ENCODE peak calls at places on chromosomes 16 and 17, in four cellular contexts. X is psoas muscle, K is body of pancreas, H is heart left ventricle. D is an unnamed sample. For H3K4me1, the result is how much of the 10 kb centered on the place peaks cover.

GRCh38 chr16:67026570-67026969 is 2.4 kb upstream of the CBFB start:
- DNase-seq in H (no peak), K (no peak), X (no peak), D (no peak)

GRCh38 chr17:74604200-74604599 is 12.1 kb upstream of the CD300LD start:
- DNase-seq in H (no peak), K (no peak), X (no peak), D (no peak)

GRCh38 chr16:87854053-87854906 is 15.0 kb downstream of the SLC7A5 start:
- DNase-seq in X (no peak), H (no peak), K (no peak), D (peak)

GRCh38 chr17:66461343-66461995 is 159.1 kb downstream of the PRKCA start:
- DNase-seq in K (no peak), X (no peak), H (no peak), D (no peak)

GRCh38 chr17:37447641-37448040 is 41.0 kb downstream of the TADA2A start:
- DNase-seq in X (no peak), H (no peak), K (no peak), D (no peak)

GRCh38 chr17:73363788-73364522 is 52.2 kb upstream of the CDC42EP4 start:
- DNase-seq in H (no peak), K (peak), X (no peak), D (no peak)

GRCh38 chr16:8846401-8846932 is 22.3 kb downstream of the CARHSP1 start:
- DNase-seq in H (no peak), X (no peak), K (no peak), D (no peak)

GRCh38 chr16:49348408-49349176 is 25.0 kb upstream of the C16orf78 start:
- DNase-seq in K (no peak), H (no peak), X (no peak), D (no peak)

GRCh38 chr16:57689772-57690558 is 4.6 kb upstream of the DRC7 start:
- DNase-seq in K (no peak), X (no peak), H (no peak), D (no peak)

GRCh38 chr17:40018211-40019121 is 3.2 kb downstream of the CSF3 start:
- DNase-seq in X (peak), K (no peak), H (peak), D (no peak)

GRCh38 chr17:75152523-75152922 is 1.8 kb downstream of the JPT1 start:
- DNase-seq in K (no peak), X (no peak), H (no peak), D (no peak)

GRCh38 chr17:15343749-15344148 is 2.4 kb upstream of the TEKT3 start:
- DNase-seq in X (no peak), K (no peak), H (no peak), D (no peak)

GRCh38 chr17:17581509-17581908 is 10.0 kb downstream of the PEMT start:
- DNase-seq in H (peak), X (no peak), K (no peak), D (no peak)

GRCh38 chr16:11016993-11017392 is 72.6 kb downstream of the CLEC16A start:
- DNase-seq in H (peak), K (peak), X (peak), D (peak)

GRCh38 chr16:67767953-67768352 is 38.4 kb downstream of the RANBP10 start:
- DNase-seq in X (no peak), K (no peak), H (no peak), D (no peak)

DNA sequence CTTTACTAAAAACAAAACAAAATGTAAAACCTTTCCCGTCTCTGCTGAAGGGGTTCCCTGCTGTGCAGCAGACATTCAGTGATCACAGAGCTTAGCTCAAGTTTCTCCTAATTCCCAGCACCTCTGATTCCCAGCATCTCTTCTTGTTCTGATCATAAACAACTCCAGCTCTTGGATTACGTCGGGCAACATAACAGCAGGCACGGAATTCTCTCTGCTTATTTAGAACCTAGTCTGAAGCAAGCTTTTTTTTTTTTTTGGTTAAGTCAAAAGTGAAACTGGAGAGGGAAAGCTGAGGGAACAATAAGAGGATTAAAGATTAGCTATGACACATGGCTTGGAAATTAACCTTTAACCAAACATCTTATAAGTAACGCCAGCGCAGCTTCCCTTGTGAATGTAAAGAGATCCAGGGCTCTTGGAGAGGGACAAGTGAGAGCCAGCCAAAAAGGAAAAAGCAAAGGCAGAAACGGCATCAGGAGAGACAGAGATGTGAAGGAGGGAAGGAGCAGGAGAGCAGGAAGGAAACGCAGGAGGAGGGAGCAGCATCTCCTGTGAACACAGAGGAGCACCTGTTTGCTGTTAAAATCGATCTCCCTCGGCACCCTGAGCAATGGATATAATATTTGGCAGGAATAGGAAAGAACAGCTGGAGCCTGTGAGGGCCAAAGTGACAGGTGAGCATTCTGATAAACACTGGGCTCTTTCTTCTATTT is at the start of gene BCO1:
- DNase-seq in X (no peak), H (no peak), K (peak), D (peak)
- H3K4me3 ChIP-seq in X (peak), H (peak), K (no peak), D (no peak)

GRCh38 chr17:80783971-80784370 is 207.7 kb upstream of the CHMP6 start:
- DNase-seq in H (no peak), K (no peak), X (no peak), D (no peak)
- H3K4me1 ChIP-seq in H (under half), K (under half), X (under half), D (under half)

DNA sequence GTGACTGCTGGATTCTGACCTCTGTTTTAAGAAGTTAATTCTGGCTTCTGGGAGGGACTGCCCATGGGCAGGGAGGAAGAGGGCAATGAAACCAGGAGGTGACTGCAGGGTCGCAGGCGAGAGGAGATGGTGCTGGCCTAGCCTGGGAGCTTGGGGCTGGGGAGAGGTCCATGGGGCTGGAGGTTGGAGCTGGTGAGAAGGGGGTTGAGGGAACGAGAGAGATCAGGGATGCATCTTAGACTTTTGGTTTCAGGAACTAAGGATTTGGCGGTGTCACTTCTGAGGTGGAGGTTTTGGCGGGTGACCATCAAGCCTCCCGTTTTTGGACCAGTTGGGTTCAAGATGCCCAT is 64.6 kb downstream of the NKD1 start:
- DNase-seq in X (no peak), K (no peak), H (no peak), D (no peak)
- H3K4me3 ChIP-seq in X (no peak), K (no peak), H (no peak), D (no peak)

DNA sequence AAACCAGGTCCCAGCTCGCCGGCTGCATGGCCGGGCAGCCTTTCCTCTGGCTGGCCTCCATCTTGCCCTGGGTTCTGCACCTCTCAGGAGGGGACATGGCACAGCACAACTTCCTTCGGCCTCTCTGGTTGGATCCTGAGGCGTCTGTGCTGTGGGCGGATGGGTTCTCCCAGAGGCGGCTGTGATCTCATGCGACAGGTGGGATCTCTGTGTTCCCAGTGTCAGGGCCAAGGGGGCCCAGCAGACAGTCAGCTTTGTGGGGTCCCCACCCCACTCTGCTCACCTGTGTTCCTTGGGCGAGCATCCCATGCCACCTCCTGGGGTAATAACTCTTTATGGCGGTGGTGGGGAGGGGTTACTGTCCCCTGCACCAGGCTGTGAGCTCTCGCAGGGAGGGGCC is 35.8 kb downstream of the FA2H start:
- DNase-seq in H (no peak), K (no peak), X (no peak), D (no peak)
- H3K4me1 ChIP-seq in H (under half), K (under half), X (under half), D (under half)

GRCh38 chr17:27525836-27526235 is 69.6 kb downstream of the KSR1 start:
- DNase-seq in H (no peak), K (no peak), X (no peak), D (no peak)

GRCh38 chr17:27529230-27529796 is 73.1 kb downstream of the KSR1 start:
- DNase-seq in K (peak), X (no peak), H (no peak), D (no peak)

GRCh38 chr17:27525316-27525715 is 69.1 kb downstream of the KSR1 start:
- DNase-seq in K (no peak), H (no peak), X (no peak), D (no peak)

GRCh38 chr17:27524594-27524993 is 68.3 kb downstream of the KSR1 start:
- DNase-seq in K (no peak), X (no peak), H (no peak), D (no peak)

GRCh38 chr17:27526603-27527002 is 70.4 kb downstream of the KSR1 start:
- DNase-seq in K (peak), X (peak), H (no peak), D (peak)
- H3K4me3 ChIP-seq in K (no peak), X (no peak), H (no peak), D (no peak)

GRCh38 chr16:80041399-80041798 is 440.9 kb upstream of the MAF start:
- DNase-seq in K (no peak), X (no peak), H (no peak), D (no peak)
- H3K4me1 ChIP-seq in K (under half), X (under half), H (under half), D (under half)

DNA sequence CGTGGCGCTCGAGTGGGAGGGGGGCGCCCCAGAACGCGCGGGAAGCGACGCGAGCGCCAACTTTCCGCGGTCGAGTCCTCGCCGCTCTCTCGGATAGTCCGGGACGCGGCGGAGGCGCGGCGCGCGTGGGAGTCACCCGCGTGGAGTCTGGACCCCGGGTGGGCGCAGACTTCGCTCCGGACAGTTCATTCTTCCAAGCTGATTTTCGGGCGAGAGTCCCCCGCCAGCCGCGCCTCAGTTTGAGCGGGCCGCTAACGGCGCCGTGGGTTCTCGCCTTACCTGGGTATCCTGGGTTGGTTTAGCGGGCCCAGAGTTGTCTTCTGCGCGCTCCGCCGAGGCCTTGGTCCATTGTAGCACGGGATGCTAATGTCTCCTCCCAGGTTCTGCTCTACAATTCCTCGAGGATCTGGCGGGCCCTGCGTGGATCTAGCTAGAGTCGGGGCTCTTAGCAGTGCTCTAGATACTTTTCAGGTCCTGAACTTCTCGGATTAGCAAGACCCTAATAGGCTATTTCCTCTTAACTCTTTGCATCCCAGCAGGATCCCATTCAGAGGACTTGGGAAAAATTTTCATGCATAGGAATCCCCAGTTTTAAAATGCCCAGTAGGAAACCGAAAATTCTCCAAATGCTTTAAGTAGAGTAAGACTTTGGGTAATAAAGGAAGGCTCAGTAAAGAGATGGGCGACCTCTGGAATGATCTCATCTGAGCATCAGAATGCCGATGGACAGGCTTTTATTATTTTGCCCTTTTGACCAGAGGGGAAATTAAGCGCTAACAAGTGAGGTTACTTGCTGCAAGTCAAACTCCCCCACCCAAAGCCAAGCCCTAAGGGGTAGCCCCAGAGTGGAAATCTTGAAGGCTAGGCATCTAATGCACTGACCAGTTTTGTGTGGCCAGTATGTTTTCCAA is 527 bp upstream of the GJC1 start:
- DNase-seq in X (no peak), H (peak), K (no peak), D (no peak)
- H3K4me3 ChIP-seq in X (peak), H (peak), K (no peak), D (no peak)

GRCh38 chr17:4476017-4476416 is 22.7 kb upstream of the SPNS2 start:
- DNase-seq in H (no peak), X (no peak), K (no peak), D (peak)

GRCh38 chr17:4476512-4477070 is 22.1 kb upstream of the SPNS2 start:
- DNase-seq in K (peak), H (no peak), X (no peak), D (peak)

GRCh38 chr17:4475463-4475862 is 23.2 kb upstream of the SPNS2 start:
- DNase-seq in H (no peak), X (no peak), K (no peak), D (no peak)

GRCh38 chr17:4474093-4474492 is 24.6 kb upstream of the SPNS2 start:
- DNase-seq in K (no peak), H (peak), X (peak), D (no peak)

GRCh38 chr17:4475001-4475400 is 23.7 kb upstream of the SPNS2 start:
- DNase-seq in K (no peak), X (no peak), H (no peak), D (no peak)
- H3K4me1 ChIP-seq in K (under half), X (under half), H (under half), D (under half)

DNA sequence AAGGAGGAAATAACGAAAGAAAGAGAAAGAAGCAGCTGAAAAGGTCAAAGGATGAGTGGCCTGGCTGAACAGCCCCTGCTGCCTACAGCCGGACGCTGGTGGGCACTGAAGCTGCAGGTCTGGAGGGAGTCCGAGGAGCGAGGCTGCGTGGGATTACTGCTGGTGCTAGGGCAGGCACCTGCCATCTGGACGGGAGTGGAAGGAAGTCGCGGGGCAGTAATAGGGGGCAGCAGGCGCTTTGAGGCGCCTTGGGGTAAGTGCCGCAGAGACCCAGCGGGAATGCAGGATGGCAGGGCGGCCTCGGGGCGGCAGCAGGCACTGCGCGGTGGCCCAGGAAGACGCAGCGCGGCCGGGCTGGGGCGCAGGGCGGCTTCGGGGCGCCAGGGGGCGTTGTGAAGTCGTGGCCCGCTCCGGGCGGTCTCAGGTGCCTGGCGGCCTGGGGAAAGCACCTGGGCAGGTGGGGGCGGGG is 305 bp upstream of the SCNN1G start:
- DNase-seq in K (peak), X (peak), H (peak), D (peak)
- H3K4me3 ChIP-seq in K (no peak), X (peak), H (peak), D (no peak)

D was measured in mucosa of descending colon.